ENCODE peak calls at places on chromosomes 4 and X, in five cellular contexts. One of them, this sample, is unnamed. For H3K4me1, the result is how much of the 10 kb centered on the place peaks cover.

GRCh38 chr4:15963568-15963967 is 593 bp upstream of the FGFBP2 start:
- DNase-seq in HCT116: no peak
- DNase-seq in lung: no peak
- DNase-seq in testis: no peak
- DNase-seq in CD8-positive, alpha-beta T cell: peak
- DNase-seq in this sample: no peak

GRCh38 chr4:27701563-27701962 is 840.9 kb downstream of the STIM2 start:
- DNase-seq in lung: no peak
- DNase-seq in testis: no peak
- DNase-seq in CD8-positive, alpha-beta T cell: no peak
- DNase-seq in HCT116: no peak
- DNase-seq in this sample: no peak

GRCh38 chr4:56728512-56728911 is 47.4 kb upstream of the HOPX start:
- DNase-seq in CD8-positive, alpha-beta T cell: no peak
- DNase-seq in lung: peak
- DNase-seq in HCT116: no peak
- DNase-seq in testis: peak
- DNase-seq in this sample: peak

GRCh38 chr4:130747842-130748241 is 1651.9 kb downstream of the C4orf33 start:
- DNase-seq in lung: no peak
- DNase-seq in CD8-positive, alpha-beta T cell: no peak
- DNase-seq in HCT116: peak
- DNase-seq in testis: no peak
- DNase-seq in this sample: peak

GRCh38 chr4:2484993-2485392 is 16.1 kb downstream of the RNF4 start:
- DNase-seq in HCT116: no peak
- DNase-seq in lung: peak
- DNase-seq in testis: peak
- DNase-seq in CD8-positive, alpha-beta T cell: peak
- DNase-seq in this sample: no peak

GRCh38 chrX:19846995-19847790 is 40.2 kb downstream of the SH3KBP1 start:
- DNase-seq in CD8-positive, alpha-beta T cell: no peak
- DNase-seq in testis: peak
- DNase-seq in HCT116: no peak
- DNase-seq in lung: no peak
- DNase-seq in this sample: peak

GRCh38 chr4:81062001-81062400 is 31.5 kb downstream of the BMP3 start:
- DNase-seq in lung: no peak
- DNase-seq in HCT116: no peak
- DNase-seq in testis: no peak
- DNase-seq in CD8-positive, alpha-beta T cell: no peak
- DNase-seq in this sample: no peak

GRCh38 chr4:99447079-99447478 is 11.9 kb upstream of the ADH7 start:
- DNase-seq in lung: no peak
- DNase-seq in CD8-positive, alpha-beta T cell: no peak
- DNase-seq in testis: no peak
- DNase-seq in HCT116: peak
- DNase-seq in this sample: peak

GRCh38 chr4:78864405-78865024 is 74.7 kb downstream of the PAQR3 start:
- DNase-seq in testis: no peak
- DNase-seq in CD8-positive, alpha-beta T cell: no peak
- DNase-seq in lung: no peak
- DNase-seq in HCT116: peak
- DNase-seq in this sample: peak

GRCh38 chrX:44514272-44514671 is 28.4 kb downstream of the FUNDC1 start:
- DNase-seq in HCT116: no peak
- DNase-seq in lung: no peak
- DNase-seq in CD8-positive, alpha-beta T cell: no peak
- DNase-seq in testis: no peak
- DNase-seq in this sample: no peak

GRCh38 chr4:16967722-16968121 is 69.3 kb upstream of the LDB2 start:
- DNase-seq in CD8-positive, alpha-beta T cell: no peak
- DNase-seq in lung: no peak
- DNase-seq in testis: peak
- DNase-seq in HCT116: no peak
- DNase-seq in this sample: no peak
- H3K27ac ChIP-seq in CD8-positive, alpha-beta T cell: no peak
- H3K27ac ChIP-seq in lung: no peak
- H3K27ac ChIP-seq in testis: no peak
- H3K27ac ChIP-seq in HCT116: no peak
- H3K27ac ChIP-seq in this sample: no peak

GRCh38 chr4:67333663-67334062 is 211.6 kb downstream of the CENPC start:
- DNase-seq in lung: no peak
- DNase-seq in testis: no peak
- DNase-seq in CD8-positive, alpha-beta T cell: no peak
- DNase-seq in HCT116: no peak
- DNase-seq in this sample: no peak

GRCh38 chr4:67327245-67327860 is 217.9 kb downstream of the CENPC start:
- DNase-seq in testis: peak
- DNase-seq in HCT116: peak
- DNase-seq in CD8-positive, alpha-beta T cell: peak
- DNase-seq in lung: peak
- DNase-seq in this sample: peak

DNA sequence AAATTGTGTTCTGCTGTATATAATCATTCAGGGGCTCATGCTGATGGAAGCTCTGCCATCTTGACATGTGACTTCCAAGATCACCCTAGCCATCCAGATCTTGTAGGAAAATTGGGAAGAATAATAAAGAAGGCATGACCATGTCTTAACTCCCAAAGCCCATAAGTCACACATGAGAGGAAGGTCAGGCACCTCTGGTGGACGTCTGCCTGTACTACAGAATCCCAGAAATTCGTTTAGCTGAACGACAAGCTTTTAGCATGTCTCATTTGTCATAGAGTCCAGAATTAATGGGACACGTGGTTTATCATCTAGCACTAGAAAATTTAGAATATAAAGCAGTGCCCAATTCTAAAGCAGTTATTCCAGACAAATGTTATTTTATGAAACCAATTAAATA is 212.7 kb downstream of the CENPC start:
- DNase-seq in lung: no peak
- DNase-seq in testis: no peak
- DNase-seq in HCT116: no peak
- DNase-seq in CD8-positive, alpha-beta T cell: no peak
- DNase-seq in this sample: no peak
- TF ChIP-seq CTCF in lung: no peak
- TF ChIP-seq CTCF in testis: peak
- TF ChIP-seq CTCF in HCT116: peak
- TF ChIP-seq CTCF in CD8-positive, alpha-beta T cell: no peak
- TF ChIP-seq CTCF in this sample: peak

GRCh38 chr4:7158991-7159390 is 33.3 kb upstream of the SORCS2 start:
- DNase-seq in testis: no peak
- DNase-seq in HCT116: no peak
- DNase-seq in lung: no peak
- DNase-seq in CD8-positive, alpha-beta T cell: no peak
- DNase-seq in this sample: no peak
- H3K4me1 ChIP-seq in testis: under half
- H3K4me1 ChIP-seq in HCT116: under half
- H3K4me1 ChIP-seq in lung: under half
- H3K4me1 ChIP-seq in CD8-positive, alpha-beta T cell: under half
- H3K4me1 ChIP-seq in this sample: under half

DNA sequence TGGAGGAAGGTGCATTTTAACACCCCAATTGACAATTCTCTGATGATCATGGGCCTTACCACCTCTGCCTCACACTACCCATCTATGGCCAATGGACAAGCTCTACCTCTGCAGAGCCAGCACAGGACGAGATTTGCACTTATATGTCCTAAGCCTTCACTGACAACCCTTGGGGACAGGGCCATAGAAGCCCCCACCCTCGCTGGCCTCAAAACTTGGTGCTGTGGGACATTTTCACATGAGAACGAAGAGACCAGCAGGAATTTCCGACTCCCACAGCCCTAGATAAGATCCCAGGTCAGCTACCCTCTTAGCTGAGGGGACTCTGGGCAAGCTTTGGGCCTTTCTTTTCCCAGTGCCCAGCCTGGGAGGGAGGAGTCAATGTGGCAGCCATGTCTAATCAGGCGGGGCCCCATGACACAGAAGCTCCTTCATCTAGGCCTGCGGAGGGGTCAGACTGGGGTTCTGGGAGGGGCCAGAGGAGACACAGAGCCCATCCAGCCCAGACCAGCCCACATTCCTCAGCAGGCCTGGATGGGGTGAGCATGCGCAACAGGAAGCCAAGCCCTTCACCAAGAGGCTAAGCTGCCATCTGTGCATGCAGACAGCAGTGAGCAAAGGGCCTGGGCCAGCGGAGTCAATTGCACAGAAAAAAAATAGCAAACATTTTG is 12.1 kb downstream of the PJA1 start:
- DNase-seq in HCT116: no peak
- DNase-seq in lung: no peak
- DNase-seq in CD8-positive, alpha-beta T cell: no peak
- DNase-seq in testis: peak
- DNase-seq in this sample: peak
- H3K27ac ChIP-seq in HCT116: peak
- H3K27ac ChIP-seq in lung: no peak
- H3K27ac ChIP-seq in CD8-positive, alpha-beta T cell: no peak
- H3K27ac ChIP-seq in testis: no peak
- H3K27ac ChIP-seq in this sample: no peak

DNA sequence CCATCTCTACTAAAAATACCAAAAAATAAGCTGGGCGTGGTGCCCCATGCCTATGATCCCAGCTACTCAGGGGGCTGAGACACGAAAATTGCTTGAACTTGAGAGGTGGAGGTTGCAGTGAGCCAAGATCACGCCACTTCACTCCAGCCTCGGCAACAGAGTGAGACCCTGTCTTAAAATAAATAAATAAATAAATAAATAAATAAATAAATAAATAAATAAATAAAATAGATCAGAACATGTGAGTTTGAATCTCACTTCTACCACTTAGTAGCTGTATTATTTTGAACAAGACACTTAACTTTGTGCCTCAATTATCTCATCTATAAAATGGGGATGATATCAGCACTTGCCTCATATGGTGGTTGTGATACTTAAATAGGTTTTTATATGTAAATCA is 90.2 kb downstream of the C4orf51 start:
- DNase-seq in testis: no peak
- DNase-seq in lung: no peak
- DNase-seq in HCT116: no peak
- DNase-seq in CD8-positive, alpha-beta T cell: no peak
- DNase-seq in this sample: no peak
- TF ChIP-seq CTCF in testis: no peak
- TF ChIP-seq CTCF in lung: no peak
- TF ChIP-seq CTCF in HCT116: no peak
- TF ChIP-seq CTCF in CD8-positive, alpha-beta T cell: no peak
- TF ChIP-seq CTCF in this sample: no peak

GRCh38 chr4:5134620-5135019 is 83.3 kb downstream of the STK32B start:
- DNase-seq in testis: no peak
- DNase-seq in CD8-positive, alpha-beta T cell: no peak
- DNase-seq in HCT116: no peak
- DNase-seq in lung: no peak
- DNase-seq in this sample: no peak
- H3K4me1 ChIP-seq in testis: under half
- H3K4me1 ChIP-seq in CD8-positive, alpha-beta T cell: under half
- H3K4me1 ChIP-seq in HCT116: under half
- H3K4me1 ChIP-seq in lung: under half
- H3K4me1 ChIP-seq in this sample: under half

GRCh38 chr4:37812713-37813112 is 13.8 kb upstream of the PGM2 start:
- DNase-seq in HCT116: no peak
- DNase-seq in lung: no peak
- DNase-seq in testis: no peak
- DNase-seq in CD8-positive, alpha-beta T cell: no peak
- DNase-seq in this sample: peak
- H3K27ac ChIP-seq in HCT116: no peak
- H3K27ac ChIP-seq in lung: no peak
- H3K27ac ChIP-seq in testis: no peak
- H3K27ac ChIP-seq in CD8-positive, alpha-beta T cell: no peak
- H3K27ac ChIP-seq in this sample: no peak

GRCh38 chr4:154466336-154466735 is 25.3 kb downstream of the DCHS2 start:
- DNase-seq in testis: no peak
- DNase-seq in CD8-positive, alpha-beta T cell: no peak
- DNase-seq in HCT116: no peak
- DNase-seq in lung: no peak
- DNase-seq in this sample: no peak
- TF ChIP-seq CTCF in testis: no peak
- TF ChIP-seq CTCF in CD8-positive, alpha-beta T cell: no peak
- TF ChIP-seq CTCF in HCT116: no peak
- TF ChIP-seq CTCF in lung: no peak
- TF ChIP-seq CTCF in this sample: no peak

This sample was measured in foreskin keratinocyte.